ENCODE peak calls at places on chromosomes 13 and 19, in eight cellular contexts. W is T-helper 2 cell; F is fibroblast of the conjunctiva; U is activated naive CD4-positive, alpha-beta T cell; I is astrocyte; L is GM12891; J is brain microvascular endothelial cell; G is fibroblast of villous mesenchyme. Q is an unnamed sample.

GRCh38 chr13:39766464-39767167 is 111.2 kb downstream of the COG6 start:
- DNase-seq in W (no peak), F (no peak), U (no peak), I (no peak), L (no peak), J (no peak), G (no peak), Q (no peak)

GRCh38 chr13:31625115-31625514 is 114.2 kb upstream of the RXFP2 start:
- DNase-seq in W (no peak), F (no peak), U (no peak), I (no peak), L (no peak), J (no peak), G (no peak), Q (no peak)

GRCh38 chr13:46654956-46655726 is 102.2 kb downstream of the LRCH1 start:
- DNase-seq in W (no peak), F (no peak), U (no peak), I (no peak), L (no peak), J (no peak), G (peak), Q (peak)

GRCh38 chr13:27053235-27053884 is 118.3 kb downstream of the USP12 start:
- DNase-seq in W (no peak), F (no peak), U (no peak), I (no peak), L (no peak), J (no peak), G (no peak), Q (no peak)

GRCh38 chr19:3478409-3479176 is 1.7 kb downstream of the SMIM24 start:
- DNase-seq in W (no peak), F (no peak), U (no peak), I (no peak), L (no peak), J (no peak), G (no peak), Q (no peak)

GRCh38 chr19:23286477-23286876 is 36.3 kb upstream of the ZNF724 start:
- DNase-seq in W (no peak), F (no peak), U (no peak), I (no peak), L (no peak), J (no peak), G (no peak), Q (peak)

GRCh38 chr19:1206733-1207301 is 1.2 kb downstream of the STK11 start:
- DNase-seq in W (no peak), F (no peak), U (no peak), I (no peak), L (peak), J (no peak), G (no peak), Q (peak)

GRCh38 chr19:2135474-2136402 is 15.6 kb downstream of the AP3D1 start:
- DNase-seq in W (no peak), F (no peak), U (no peak), I (no peak), L (no peak), J (no peak), G (no peak), Q (no peak)

GRCh38 chr19:39199025-39199424 is 2.3 kb downstream of the NCCRP1 start:
- DNase-seq in W (no peak), F (peak), U (no peak), I (peak), L (no peak), J (no peak), G (peak), Q (peak)

GRCh38 chr13:113082198-113083021 is 23.2 kb upstream of the F7 start:
- DNase-seq in W (no peak), F (no peak), U (no peak), I (no peak), L (no peak), J (no peak), G (no peak), Q (no peak)

Q was measured in dermis blood vessel endothelial cell.